ENCODE peak calls at places on chromosomes 2 and 18, in eight cellular contexts. D is HCT116, Q is IMR-90, L is body of pancreas, B is A549, E is gastrocnemius medialis, K is K562, I is GM12878. H is an unnamed sample.

GRCh38 chr2:63488118-63488713 is 100.1 kb downstream of the WDPCP start:
- ATAC-seq in I (peak), B (no peak), K (peak), L (no peak), E (no peak), D (peak), Q (peak), H (no peak)

GRCh38 chr2:46325178-46325928 is 28.1 kb downstream of the EPAS1 start:
- ATAC-seq in D (no peak), I (no peak), K (peak), L (no peak), B (no peak), E (no peak), Q (no peak), H (no peak)

GRCh38 chr2:65281626-65282351 is 54.2 kb downstream of the ACTR2 start:
- ATAC-seq in K (no peak), E (peak), Q (peak), I (no peak), B (no peak), L (peak), D (no peak), H (peak)

GRCh38 chr2:62186534-62186933 is 9.4 kb upstream of the B3GNT2 start:
- ATAC-seq in K (no peak), D (no peak), B (no peak), Q (no peak), E (peak), I (no peak), L (no peak), H (peak)

GRCh38 chr2:25972049-25972823 is 10.1 kb downstream of the KIF3C start:
- ATAC-seq in K (peak), E (no peak), B (no peak), L (no peak), I (no peak), D (no peak), Q (peak), H (no peak)

GRCh38 chr2:3771576-3771975 is 68.2 kb downstream of the DCDC2C start:
- ATAC-seq in B (no peak), E (no peak), L (no peak), I (no peak), D (no peak), Q (no peak), K (no peak), H (no peak)

GRCh38 chr18:50111398-50111797 is 83.5 kb downstream of the MYO5B start:
- ATAC-seq in D (no peak), K (no peak), Q (no peak), I (peak), E (no peak), L (no peak), B (no peak), H (no peak)

GRCh38 chr2:220539481-220539880 is 912.1 kb downstream of the SLC4A3 start:
- ATAC-seq in D (no peak), L (no peak), I (no peak), B (no peak), Q (no peak), K (no peak), E (no peak), H (no peak)

GRCh38 chr2:39062320-39062719 is 58.5 kb downstream of the SOS1 start:
- ATAC-seq in L (no peak), I (no peak), Q (no peak), K (no peak), E (no peak), D (no peak), B (no peak), H (no peak)

GRCh38 chr2:44943693-44944101 is 2.2 kb downstream of the SIX3 start:
- ATAC-seq in D (no peak), B (no peak), K (no peak), Q (no peak), L (no peak), I (peak), E (no peak), H (no peak)

GRCh38 chr2:11899264-11899818 is 152.9 kb downstream of the LPIN1 start:
- ATAC-seq in E (peak), I (no peak), B (peak), L (no peak), D (no peak), Q (peak), K (no peak), H (no peak)

GRCh38 chr2:43831438-43832294 is 7.0 kb downstream of the ABCG5 start:
- ATAC-seq in K (peak), L (no peak), D (no peak), E (no peak), I (no peak), B (peak), Q (peak), H (no peak)

GRCh38 chr2:205650450-205650849 is 31.9 kb upstream of the NRP2 start:
- ATAC-seq in E (no peak), B (no peak), L (no peak), K (no peak), D (no peak), Q (peak), I (no peak), H (peak)

GRCh38 chr2:7089284-7089683 is 172.1 kb downstream of the RNF144A start:
- ATAC-seq in K (peak), L (no peak), E (no peak), I (no peak), D (no peak), B (no peak), Q (no peak), H (no peak)

GRCh38 chr2:168633200-168633599 is 169.2 kb upstream of the NOSTRIN start:
- ATAC-seq in D (no peak), I (peak), B (no peak), K (no peak), Q (peak), E (peak), L (no peak), H (peak)

GRCh38 chr18:62744076-62744705 is 28.9 kb downstream of the PHLPP1 start:
- ATAC-seq in E (no peak), Q (peak), L (peak), I (peak), D (no peak), B (no peak), K (peak), H (no peak)

GRCh38 chr2:84840306-84840705 is 40.6 kb downstream of the TRABD2A start:
- ATAC-seq in I (no peak), D (peak), E (no peak), Q (peak), L (no peak), K (peak), B (peak), H (no peak)

GRCh38 chr2:227228061-227228667 is 63.7 kb downstream of the COL4A3 start:
- ATAC-seq in Q (no peak), K (no peak), D (peak), B (peak), L (peak), I (peak), E (peak), H (no peak)

GRCh38 chr18:61825386-61825785 is 67.4 kb downstream of the RNF152 start:
- ATAC-seq in B (no peak), L (no peak), I (no peak), Q (no peak), D (no peak), K (no peak), E (no peak), H (no peak)

GRCh38 chr2:101717041-101717817 is 19.7 kb downstream of the MAP4K4 start:
- ATAC-seq in E (no peak), Q (no peak), B (no peak), D (no peak), K (no peak), I (peak), L (no peak), H (no peak)

GRCh38 chr18:61606068-61606660 is 272.9 kb downstream of the CDH20 start:
- ATAC-seq in K (no peak), D (peak), E (peak), I (no peak), B (peak), Q (peak), L (no peak), H (peak)

GRCh38 chr2:215435261-215435808 is 533 bp downstream of the FN1 start:
- ATAC-seq in I (peak), K (peak), B (peak), Q (peak), D (peak), L (peak), E (peak), H (peak)

GRCh38 chr2:55555977-55556376 is 36.5 kb downstream of the CFAP36 start:
- ATAC-seq in K (no peak), I (no peak), D (no peak), E (no peak), Q (no peak), B (no peak), L (peak), H (no peak)

GRCh38 chr2:71933467-71934319 is 214.0 kb downstream of the CYP26B1 start:
- ATAC-seq in Q (no peak), K (peak), I (no peak), E (no peak), B (peak), L (no peak), D (peak), H (no peak)

GRCh38 chr2:234241656-234242445 is 191.3 kb downstream of the SPP2 start:
- ATAC-seq in B (peak), L (no peak), E (no peak), I (no peak), K (no peak), Q (peak), D (peak), H (no peak)

GRCh38 chr18:23136326-23137092 is 1.2 kb downstream of the CABLES1 start:
- ATAC-seq in K (no peak), B (peak), D (no peak), L (no peak), E (no peak), I (peak), Q (peak), H (peak)

GRCh38 chr18:45245036-45245638 is 370.1 kb upstream of the SLC14A2 start:
- ATAC-seq in L (no peak), I (peak), E (no peak), Q (no peak), B (no peak), K (no peak), D (no peak), H (no peak)

GRCh38 chr2:25666218-25666617 is 7.2 kb downstream of the DTNB start:
- ATAC-seq in I (no peak), B (no peak), E (no peak), K (no peak), D (no peak), L (no peak), Q (no peak), H (no peak)

GRCh38 chr2:179264238-179265081 is at the start of gene SESTD1:
- ATAC-seq in I (peak), L (peak), B (peak), E (peak), D (peak), K (peak), Q (peak), H (peak)

GRCh38 chr2:240250985-240251847 is 110.8 kb upstream of the OTOS start:
- ATAC-seq in I (peak), K (peak), B (peak), L (peak), D (peak), Q (peak), E (peak), H (peak)

GRCh38 chr2:58047373-58047674 is 718 bp downstream of the VRK2 start:
- ATAC-seq in L (peak), K (peak), I (peak), Q (peak), B (peak), E (no peak), D (peak), H (no peak)

GRCh38 chr18:45850021-45850420 is 24.5 kb downstream of the SIGLEC15 start:
- ATAC-seq in E (no peak), Q (no peak), B (peak), I (peak), D (peak), L (peak), K (peak), H (no peak)

GRCh38 chr2:28134262-28134812 is 243.8 kb downstream of the BABAM2 start:
- ATAC-seq in E (peak), Q (no peak), K (no peak), L (peak), B (peak), I (no peak), D (no peak), H (peak)
- TF ChIP-seq POLR2A in E (no peak), Q (no peak), K (no peak), L (no peak), B (no peak), I (no peak), D (no peak), H (no peak)

GRCh38 chr2:118013724-118014491 is at the start of gene CCDC93:
- ATAC-seq in D (peak), I (peak), K (peak), L (peak), Q (peak), B (peak), E (peak), H (peak)
- TF ChIP-seq POLR2A in D (peak), I (peak), K (peak), L (peak), Q (peak), B (peak), E (peak), H (peak)

DNA sequence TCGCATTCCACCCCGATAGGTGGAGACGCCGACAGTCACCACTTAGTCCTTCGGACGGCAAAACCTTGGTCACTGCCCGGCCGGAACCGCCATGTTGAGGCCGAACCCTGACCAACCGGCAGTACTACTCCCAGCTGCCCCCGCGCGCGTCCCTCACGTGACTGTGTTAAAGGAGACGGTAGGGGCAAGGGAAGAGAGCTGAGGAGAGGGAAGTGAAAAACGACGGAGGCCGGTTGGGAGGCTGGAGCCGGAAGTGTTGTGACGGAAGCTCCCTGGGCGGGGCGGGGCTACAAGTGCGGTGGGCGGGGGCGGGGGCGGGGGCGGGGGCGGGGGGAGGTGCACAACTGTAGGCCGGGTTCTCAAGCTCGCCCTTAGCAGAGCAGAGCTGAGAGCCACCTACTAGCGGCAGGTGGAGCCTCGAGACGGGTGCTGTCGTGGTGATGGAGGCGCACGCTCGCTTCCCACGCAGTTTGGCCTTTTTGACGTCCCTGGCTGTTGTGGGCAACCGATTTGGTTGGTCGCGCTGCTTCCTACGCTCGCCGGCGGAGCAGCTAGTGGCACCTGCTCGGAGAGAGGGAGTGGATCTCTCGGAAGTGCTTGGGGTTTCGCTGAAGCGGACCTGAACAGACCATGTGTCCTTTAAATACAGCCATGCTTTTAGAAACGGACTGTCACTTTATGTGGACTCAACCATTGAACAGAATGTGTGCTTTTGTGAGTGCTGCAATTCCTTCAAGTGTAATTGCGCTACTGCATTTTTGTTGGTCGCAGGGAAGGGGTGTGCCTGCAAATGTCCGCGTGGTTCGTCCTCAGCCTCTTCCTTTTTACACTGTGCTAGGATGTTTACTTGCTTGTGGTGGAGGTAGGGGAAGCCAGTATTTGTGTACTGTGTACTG is at the start of gene TRAPPC8:
- ATAC-seq in L (peak), K (peak), B (peak), D (peak), Q (peak), I (peak), E (peak), H (peak)
- TF ChIP-seq POLR2A in L (peak), K (peak), B (peak), D (peak), Q (peak), I (peak), E (peak), H (no peak)

GRCh38 chr2:27324720-27325119 is 1.8 kb upstream of the MPV17 start:
- ATAC-seq in D (no peak), L (no peak), I (no peak), E (no peak), K (no peak), Q (no peak), B (no peak), H (no peak)

GRCh38 chr2:27322301-27322765 is 564 bp downstream of the MPV17 start:
- ATAC-seq in L (peak), B (peak), E (peak), D (peak), Q (peak), I (peak), K (peak), H (no peak)

GRCh38 chr2:27323592-27324285 is 842 bp upstream of the MPV17 start:
- ATAC-seq in L (no peak), I (no peak), K (peak), D (no peak), E (no peak), B (no peak), Q (peak), H (no peak)

GRCh38 chr2:27322766-27323591 is at the start of gene MPV17:
- ATAC-seq in B (peak), L (peak), D (peak), I (peak), K (peak), E (peak), Q (peak), H (peak)

GRCh38 chr2:27320958-27321543 is 1.8 kb downstream of the MPV17 start:
- ATAC-seq in D (peak), E (peak), B (peak), L (peak), K (peak), I (no peak), Q (peak), H (peak)
- TF ChIP-seq POLR2A in D (no peak), E (peak), B (no peak), L (no peak), K (no peak), I (peak), Q (peak), H (no peak)

GRCh38 chr2:127387655-127388422 is at the start of gene MAP3K2:
- ATAC-seq in B (peak), E (peak), Q (peak), K (peak), I (peak), D (peak), L (peak), H (peak)
- TF ChIP-seq POLR2A in B (peak), E (peak), Q (peak), K (peak), I (peak), D (peak), L (peak), H (peak)

GRCh38 chr2:230160112-230160660 is 59.6 kb downstream of the SP110 start:
- ATAC-seq in E (peak), D (peak), K (peak), I (peak), L (peak), B (peak), Q (peak), H (no peak)
- TF ChIP-seq POLR2A in E (no peak), D (no peak), K (no peak), I (no peak), L (no peak), B (no peak), Q (no peak), H (no peak)

H was measured in gastroesophageal sphincter.